ENCODE peak calls at places on chromosomes 2 and 18, in five cellular contexts. C, Z, X, I and H are unnamed samples.

GRCh38 chr2:169108098-169108884 is 38.9 kb downstream of the DHRS9 start:
- DNase-seq in C (no peak), X (no peak), Z (no peak), I (no peak), H (no peak)

GRCh38 chr2:45199973-45200372 is 190.7 kb upstream of the SIX2 start:
- DNase-seq in C (peak), I (no peak), X (no peak), Z (no peak), H (no peak)

GRCh38 chr2:212940816-212941215 is 210.6 kb downstream of the IKZF2 start:
- DNase-seq in I (peak), X (no peak), C (peak), Z (no peak), H (peak)

GRCh38 chr2:196274387-196274809 is 103.0 kb upstream of the STK17B start:
- DNase-seq in C (no peak), Z (no peak), I (peak), X (no peak), H (no peak)

GRCh38 chr2:113894156-113894743 is 4.4 kb downstream of the ACTR3 start:
- DNase-seq in I (peak), X (peak), C (peak), Z (no peak), H (peak)

GRCh38 chr18:67639872-67640271 is 123.4 kb upstream of the DSEL start:
- DNase-seq in Z (no peak), X (no peak), I (peak), C (no peak), H (no peak)

GRCh38 chr2:143161982-143162837 is 33.0 kb downstream of the ARHGAP15 start:
- DNase-seq in C (peak), I (peak), Z (peak), X (peak), H (peak)

GRCh38 chr2:172442072-172442895 is 14.9 kb downstream of the ITGA6 start:
- DNase-seq in X (peak), C (peak), Z (no peak), I (peak), H (peak)

GRCh38 chr2:141329949-141330348 is 800.9 kb downstream of the LRP1B start:
- DNase-seq in C (no peak), X (peak), Z (no peak), I (peak), H (no peak)

GRCh38 chr2:9779572-9780264 is 63.6 kb upstream of the TAF1B start:
- DNase-seq in I (no peak), C (no peak), Z (peak), X (no peak), H (no peak)

GRCh38 chr18:37465922-37466321 is 99.7 kb downstream of the CELF4 start:
- DNase-seq in X (no peak), Z (no peak), C (no peak), I (no peak), H (no peak)

GRCh38 chr2:191571163-191571769 is 106.7 kb upstream of the NABP1 start:
- DNase-seq in X (peak), Z (peak), I (peak), C (peak), H (peak)